ENCODE peak calls at places on chromosomes 16 and 17, in five cellular contexts. One of them, this sample, is unnamed.

GRCh38 chr16:27724491-27724878 is 174.5 kb downstream of the KATNIP start:
- DNase-seq in CD8-positive, alpha-beta T cell: no peak
- DNase-seq in PC-3: no peak
- DNase-seq in epithelial cell of proximal tubule: no peak
- DNase-seq in spleen: no peak
- DNase-seq in this sample: no peak

GRCh38 chr16:11546522-11547485 is 39.9 kb downstream of the LITAF start:
- DNase-seq in spleen: no peak
- DNase-seq in CD8-positive, alpha-beta T cell: no peak
- DNase-seq in PC-3: peak; percentile 17
- DNase-seq in epithelial cell of proximal tubule: no peak
- DNase-seq in this sample: no peak

GRCh38 chr16:48105456-48105855 is 50.3 kb downstream of the ABCC12 start:
- DNase-seq in spleen: no peak
- DNase-seq in CD8-positive, alpha-beta T cell: no peak
- DNase-seq in epithelial cell of proximal tubule: no peak
- DNase-seq in PC-3: no peak
- DNase-seq in this sample: no peak

GRCh38 chr16:48330847-48331204 is 54.4 kb downstream of the SIAH1 start:
- DNase-seq in spleen: no peak
- DNase-seq in epithelial cell of proximal tubule: no peak
- DNase-seq in PC-3: no peak
- DNase-seq in CD8-positive, alpha-beta T cell: no peak
- DNase-seq in this sample: no peak

GRCh38 chr17:50110591-50111349 is 15.6 kb downstream of the PDK2 start:
- DNase-seq in CD8-positive, alpha-beta T cell: no peak
- DNase-seq in epithelial cell of proximal tubule: no peak
- DNase-seq in spleen: no peak
- DNase-seq in PC-3: no peak
- DNase-seq in this sample: no peak

GRCh38 chr17:55446581-55447205 is 25.1 kb upstream of the MMD start:
- DNase-seq in CD8-positive, alpha-beta T cell: no peak
- DNase-seq in spleen: no peak
- DNase-seq in epithelial cell of proximal tubule: no peak
- DNase-seq in PC-3: no peak
- DNase-seq in this sample: no peak

GRCh38 chr17:33927732-33928133 is 327.4 kb upstream of the CCL2 start:
- DNase-seq in PC-3: peak; percentile 21
- DNase-seq in CD8-positive, alpha-beta T cell: no peak
- DNase-seq in spleen: no peak
- DNase-seq in epithelial cell of proximal tubule: no peak
- DNase-seq in this sample: no peak

GRCh38 chr16:3836641-3837040 is 43.9 kb downstream of the CREBBP start:
- DNase-seq in epithelial cell of proximal tubule: no peak
- DNase-seq in spleen: no peak
- DNase-seq in CD8-positive, alpha-beta T cell: no peak
- DNase-seq in PC-3: no peak
- DNase-seq in this sample: no peak

GRCh38 chr16:87874639-87875472 is 5.5 kb upstream of the SLC7A5 start:
- DNase-seq in CD8-positive, alpha-beta T cell: no peak
- DNase-seq in spleen: no peak
- DNase-seq in epithelial cell of proximal tubule: no peak
- DNase-seq in PC-3: no peak
- DNase-seq in this sample: no peak

GRCh38 chr16:74909665-74910064 is 75.3 kb downstream of the WDR59 start:
- DNase-seq in spleen: no peak
- DNase-seq in epithelial cell of proximal tubule: no peak
- DNase-seq in CD8-positive, alpha-beta T cell: no peak
- DNase-seq in PC-3: no peak
- DNase-seq in this sample: no peak

GRCh38 chr17:32920293-32920692 is 7.7 kb upstream of the TMEM98 start:
- DNase-seq in CD8-positive, alpha-beta T cell: no peak
- DNase-seq in PC-3: no peak
- DNase-seq in epithelial cell of proximal tubule: no peak
- DNase-seq in spleen: no peak
- DNase-seq in this sample: no peak

GRCh38 chr17:65750678-65751077 is 189.2 kb upstream of the AXIN2 start:
- DNase-seq in CD8-positive, alpha-beta T cell: peak; percentile 43
- DNase-seq in PC-3: peak; percentile 99
- DNase-seq in spleen: no peak
- DNase-seq in epithelial cell of proximal tubule: peak; percentile 88
- DNase-seq in this sample: peak; percentile 87

GRCh38 chr16:54066451-54067056 is 220.0 kb downstream of the IRX3 start:
- DNase-seq in spleen: no peak
- DNase-seq in epithelial cell of proximal tubule: no peak
- DNase-seq in PC-3: peak; percentile 56
- DNase-seq in CD8-positive, alpha-beta T cell: no peak
- DNase-seq in this sample: no peak

GRCh38 chr17:74430706-74431567 is 951 bp upstream of the GPRC5C start:
- DNase-seq in CD8-positive, alpha-beta T cell: no peak
- DNase-seq in PC-3: peak; percentile 97
- DNase-seq in epithelial cell of proximal tubule: peak; percentile 91
- DNase-seq in spleen: peak; percentile 81
- DNase-seq in this sample: peak; percentile 96

GRCh38 chr17:77228224-77229215 is 87.8 kb downstream of the SEC14L1 start:
- DNase-seq in epithelial cell of proximal tubule: no peak
- DNase-seq in CD8-positive, alpha-beta T cell: no peak
- DNase-seq in PC-3: no peak
- DNase-seq in spleen: peak; percentile 63
- DNase-seq in this sample: no peak

GRCh38 chr16:53053967-53054669 is 673 bp upstream of the CHD9 start:
- DNase-seq in spleen: no peak
- DNase-seq in epithelial cell of proximal tubule: no peak
- DNase-seq in PC-3: peak; percentile 5
- DNase-seq in CD8-positive, alpha-beta T cell: no peak
- DNase-seq in this sample: peak; percentile 70

GRCh38 chr16:67296422-67296821 is 17.1 kb downstream of the PLEKHG4 start:
- DNase-seq in PC-3: peak; percentile 64
- DNase-seq in epithelial cell of proximal tubule: no peak
- DNase-seq in CD8-positive, alpha-beta T cell: no peak
- DNase-seq in spleen: peak; percentile 35
- DNase-seq in this sample: no peak

GRCh38 chr17:62703269-62703775 is 75.9 kb downstream of the MRC2 start:
- DNase-seq in PC-3: peak; percentile 97
- DNase-seq in CD8-positive, alpha-beta T cell: no peak
- DNase-seq in spleen: peak; percentile 79
- DNase-seq in epithelial cell of proximal tubule: peak; percentile 67
- DNase-seq in this sample: no peak

GRCh38 chr16:52976539-52977167 is 76.0 kb downstream of the CHD9NB start:
- DNase-seq in epithelial cell of proximal tubule: no peak
- DNase-seq in spleen: no peak
- DNase-seq in PC-3: peak; percentile 38
- DNase-seq in CD8-positive, alpha-beta T cell: no peak
- DNase-seq in this sample: no peak

GRCh38 chr16:20707461-20707860 is 10.0 kb upstream of the ACSM1 start:
- DNase-seq in PC-3: no peak
- DNase-seq in spleen: no peak
- DNase-seq in epithelial cell of proximal tubule: no peak
- DNase-seq in CD8-positive, alpha-beta T cell: no peak
- DNase-seq in this sample: no peak

GRCh38 chr17:17514361-17514992 is 18.3 kb upstream of the RASD1 start:
- DNase-seq in epithelial cell of proximal tubule: no peak
- DNase-seq in spleen: no peak
- DNase-seq in PC-3: no peak
- DNase-seq in CD8-positive, alpha-beta T cell: no peak
- DNase-seq in this sample: no peak

GRCh38 chr17:4407216-4407615 is 26.5 kb upstream of the SPNS3 start:
- DNase-seq in CD8-positive, alpha-beta T cell: no peak
- DNase-seq in spleen: no peak
- DNase-seq in PC-3: no peak
- DNase-seq in epithelial cell of proximal tubule: no peak
- DNase-seq in this sample: no peak

GRCh38 chr17:48850792-48851325 is 20.0 kb downstream of the CALCOCO2 start:
- DNase-seq in CD8-positive, alpha-beta T cell: no peak
- DNase-seq in spleen: no peak
- DNase-seq in epithelial cell of proximal tubule: no peak
- DNase-seq in PC-3: no peak
- DNase-seq in this sample: no peak
- H3K4me3 ChIP-seq in CD8-positive, alpha-beta T cell: no peak overlapping the region
- H3K4me3 ChIP-seq in spleen: no peak overlapping the region
- H3K4me3 ChIP-seq in epithelial cell of proximal tubule: no peak overlapping the region
- H3K4me3 ChIP-seq in PC-3: no peak overlapping the region
- H3K4me3 ChIP-seq in this sample: no peak overlapping the region

GRCh38 chr17:21168555-21168865 is 41.7 kb downstream of the DHRS7B start:
- DNase-seq in CD8-positive, alpha-beta T cell: no peak
- DNase-seq in PC-3: no peak
- DNase-seq in spleen: no peak
- DNase-seq in epithelial cell of proximal tubule: no peak
- DNase-seq in this sample: no peak

GRCh38 chr17:21165922-21166598 is 39.3 kb downstream of the DHRS7B start:
- DNase-seq in CD8-positive, alpha-beta T cell: no peak
- DNase-seq in epithelial cell of proximal tubule: no peak
- DNase-seq in spleen: no peak
- DNase-seq in PC-3: no peak
- DNase-seq in this sample: no peak

GRCh38 chr17:21169496-21169895 is 42.7 kb downstream of the DHRS7B start:
- DNase-seq in PC-3: no peak
- DNase-seq in CD8-positive, alpha-beta T cell: no peak
- DNase-seq in spleen: no peak
- DNase-seq in epithelial cell of proximal tubule: no peak
- DNase-seq in this sample: no peak

GRCh38 chr17:21166599-21167265 is 40.0 kb downstream of the DHRS7B start:
- DNase-seq in epithelial cell of proximal tubule: no peak
- DNase-seq in CD8-positive, alpha-beta T cell: no peak
- DNase-seq in PC-3: no peak
- DNase-seq in spleen: no peak
- DNase-seq in this sample: no peak

DNA sequence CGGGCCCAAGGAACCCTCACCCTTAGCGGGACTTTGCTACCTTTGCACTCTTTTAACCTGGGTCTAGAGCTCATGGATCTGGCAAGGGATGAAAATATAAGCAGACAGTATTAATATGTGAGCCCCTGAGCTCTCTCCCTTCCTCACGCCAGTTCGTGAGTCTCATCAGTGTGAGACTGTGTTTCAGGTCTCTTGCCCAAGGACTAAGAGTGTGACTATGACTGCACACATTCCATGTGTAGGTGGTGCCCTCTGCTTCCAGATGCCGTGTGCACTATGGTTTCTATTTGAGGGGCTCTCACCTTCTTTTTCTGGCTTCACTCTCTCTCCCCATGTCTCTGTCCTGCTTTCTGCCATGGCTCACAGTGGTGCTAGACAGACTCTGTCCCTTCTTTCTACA is 40.5 kb downstream of the DHRS7B start:
- DNase-seq in spleen: no peak
- DNase-seq in epithelial cell of proximal tubule: no peak
- DNase-seq in CD8-positive, alpha-beta T cell: no peak
- DNase-seq in PC-3: no peak
- DNase-seq in this sample: no peak
- H3K4me3 ChIP-seq in spleen: no peak overlapping the region
- H3K4me3 ChIP-seq in epithelial cell of proximal tubule: no peak overlapping the region
- H3K4me3 ChIP-seq in CD8-positive, alpha-beta T cell: no peak overlapping the region
- H3K4me3 ChIP-seq in PC-3: no peak overlapping the region
- H3K4me3 ChIP-seq in this sample: no peak overlapping the region

GRCh38 chr17:48578616-48579560 is 738 bp upstream of the HOXB4 start:
- DNase-seq in CD8-positive, alpha-beta T cell: no peak
- DNase-seq in PC-3: no peak
- DNase-seq in spleen: no peak
- DNase-seq in epithelial cell of proximal tubule: no peak
- DNase-seq in this sample: no peak
- H3K4me3 ChIP-seq in CD8-positive, alpha-beta T cell: peak overlapping the region; percentile 87
- H3K4me3 ChIP-seq in PC-3: no peak overlapping the region
- H3K4me3 ChIP-seq in spleen: peak overlapping the region; percentile 70
- H3K4me3 ChIP-seq in epithelial cell of proximal tubule: peak overlapping the region; percentile 74
- H3K4me3 ChIP-seq in this sample: peak overlapping the region; percentile 59

DNA sequence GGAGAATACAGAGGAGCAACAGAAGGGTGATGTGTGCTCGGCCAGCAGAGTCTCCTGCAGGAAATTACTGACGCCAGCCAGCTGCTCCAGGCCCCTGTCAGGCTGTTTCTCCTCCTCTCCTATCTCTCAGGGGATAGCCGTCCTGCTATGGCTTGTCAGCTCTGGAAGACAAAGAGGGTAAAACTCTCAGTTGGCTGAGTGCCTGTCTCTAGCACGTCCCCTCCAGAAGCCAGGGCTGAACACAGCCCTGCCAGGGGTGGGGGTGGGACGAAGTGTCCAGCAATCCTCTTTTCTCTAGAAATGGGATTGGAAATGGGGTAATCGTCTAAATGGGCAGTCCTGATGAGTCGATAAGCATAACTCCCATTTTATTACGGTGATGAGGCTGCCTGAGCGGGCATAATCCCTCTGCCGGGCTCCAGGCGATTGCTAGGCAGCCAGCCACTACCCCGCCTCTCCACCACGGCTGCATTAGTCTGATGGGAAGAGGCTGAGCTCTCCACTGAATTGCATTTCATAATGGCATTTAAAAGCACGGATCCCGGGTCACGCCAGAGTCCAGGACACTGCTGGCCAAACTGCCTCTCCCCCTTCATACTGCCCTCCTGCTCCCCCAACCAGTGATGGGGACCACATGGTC is 89.0 kb upstream of the GNAO1 start:
- DNase-seq in spleen: no peak
- DNase-seq in CD8-positive, alpha-beta T cell: no peak
- DNase-seq in PC-3: no peak
- DNase-seq in epithelial cell of proximal tubule: no peak
- DNase-seq in this sample: no peak
- H3K4me3 ChIP-seq in spleen: no peak overlapping the region
- H3K4me3 ChIP-seq in CD8-positive, alpha-beta T cell: no peak overlapping the region
- H3K4me3 ChIP-seq in PC-3: no peak overlapping the region
- H3K4me3 ChIP-seq in epithelial cell of proximal tubule: no peak overlapping the region
- H3K4me3 ChIP-seq in this sample: no peak overlapping the region